ENCODE peak calls at places on chromosomes 5 and 9, in five cellular contexts. U, X, Y, O and W are unnamed samples.

GRCh38 chr5:168425997-168426863 is 60.0 kb upstream of the RARS1 start:
- DNase-seq in U (no peak), X (no peak), Y (no peak), O (no peak), W (no peak)

GRCh38 chr9:3971391-3972082 is 328.3 kb downstream of the GLIS3 start:
- DNase-seq in U (no peak), X (no peak), Y (no peak), O (no peak), W (no peak)

GRCh38 chr9:10005206-10005605 is 607.6 kb downstream of the PTPRD start:
- DNase-seq in U (no peak), X (no peak), Y (no peak), O (no peak), W (no peak)

GRCh38 chr5:127186657-127187056 is 103.9 kb upstream of the MEGF10 start:
- DNase-seq in U (no peak), X (no peak), Y (no peak), O (no peak), W (no peak)

GRCh38 chr5:173010547-173011464 is 27.2 kb downstream of the ATP6V0E1 start:
- DNase-seq in U (peak; percentile 84), X (no peak), Y (no peak), O (no peak), W (peak; percentile 28)

GRCh38 chr9:135502168-135502872 is 1.8 kb downstream of the MRPS2 start:
- DNase-seq in U (no peak), X (no peak), Y (no peak), O (no peak), W (no peak)

GRCh38 chr5:176543428-176544182 is 5.5 kb upstream of the CDHR2 start:
- DNase-seq in U (no peak), X (peak; percentile 65), Y (peak; percentile 68), O (no peak), W (peak; percentile 83)

GRCh38 chr5:142472306-142472951 is 147.6 kb upstream of the SPRY4 start:
- DNase-seq in U (no peak), X (no peak), Y (no peak), O (peak; percentile 61), W (peak; percentile 19)

GRCh38 chr9:5695860-5696259 is 67.0 kb downstream of the RIC1 start:
- DNase-seq in U (no peak), X (no peak), Y (no peak), O (no peak), W (no peak)

GRCh38 chr5:151382576-151382975 is 35.2 kb upstream of the SLC36A2 start:
- DNase-seq in U (no peak), X (no peak), Y (no peak), O (no peak), W (no peak)

GRCh38 chr5:122999947-123000563 is 36.5 kb downstream of the PPIC start:
- DNase-seq in U (peak; percentile 26), X (no peak), Y (no peak), O (no peak), W (peak; percentile 26)

GRCh38 chr9:134533850-134534585 is 107.6 kb upstream of the COL5A1 start:
- DNase-seq in U (peak; percentile 83), X (no peak), Y (no peak), O (no peak), W (no peak)

GRCh38 chr9:107345327-107345726 is 62.2 kb downstream of the RAD23B start:
- DNase-seq in U (no peak), X (no peak), Y (no peak), O (no peak), W (no peak)

GRCh38 chr5:88688242-88688959 is 194.6 kb downstream of the MEF2C start:
- DNase-seq in U (peak; percentile 19), X (no peak), Y (no peak), O (no peak), W (no peak)

GRCh38 chr9:69835412-69836080 is 14.9 kb downstream of the CFAP95 start:
- DNase-seq in U (no peak), X (no peak), Y (no peak), O (no peak), W (no peak)

GRCh38 chr9:114386886-114387677 is 700 bp downstream of the AKNA start:
- DNase-seq in U (no peak), X (no peak), Y (peak; percentile 47), O (no peak), W (no peak)

GRCh38 chr9:76895186-76895585 is 10.7 kb downstream of the PRUNE2 start:
- DNase-seq in U (no peak), X (no peak), Y (no peak), O (no peak), W (no peak)

GRCh38 chr9:19690128-19690527 is 98.7 kb downstream of the SLC24A2 start:
- DNase-seq in U (no peak), X (no peak), Y (no peak), O (no peak), W (no peak)